ENCODE peak calls at places on chromosome 17, in seven cellular contexts. I is breast epithelium; Q is stimulated activated CD4-positive, alpha-beta T cell treated with anti-CD3 and anti-CD28 coated beads, Interleukin-12 subunit alpha, Interleukin-12 subunit beta, amount 100 ng/mL, for 4 hours; W is activated CD8-positive, alpha-beta memory T cell treated with anti-CD3 and anti-CD28 coated beads for 24 hours; A is tibial artery; Y is GM04504; K is HT1080. O is an unnamed sample.

GRCh38 chr17:29089601-29090044 is 46.7 kb downstream of the PIPOX start:
- DNase-seq in W (no peak), A (no peak), Y (no peak), K (no peak), Q (no peak), I (no peak), O (no peak)

GRCh38 chr17:42056634-42057033 is 6.2 kb upstream of the C17orf113 start:
- DNase-seq in K (no peak), A (no peak), I (no peak), Y (no peak), Q (no peak), W (no peak), O (no peak)

GRCh38 chr17:63911657-63912100 is 621 bp upstream of the CSHL1 start:
- DNase-seq in K (peak; percentile 40), W (peak; percentile 88), I (no peak), Q (peak; percentile 61), A (no peak), Y (no peak), O (peak; percentile 63)

GRCh38 chr17:69246726-69247375 is 18.2 kb upstream of the ABCA10 start:
- DNase-seq in A (no peak), Q (no peak), Y (no peak), W (no peak), K (peak; percentile 36), I (no peak), O (no peak)

GRCh38 chr17:859461-860195 is 77.5 kb downstream of the MRM3 start:
- DNase-seq in W (no peak), A (no peak), Q (no peak), I (no peak), K (no peak), Y (no peak), O (no peak)

GRCh38 chr17:74200112-74200511 is 3.4 kb upstream of the RPL38 start:
- DNase-seq in Q (no peak), Y (no peak), I (no peak), K (no peak), A (no peak), W (no peak), O (no peak)

GRCh38 chr17:75361344-75361743 is 44.1 kb downstream of the GRB2 start:
- DNase-seq in I (no peak), W (no peak), A (no peak), K (no peak), Y (no peak), Q (no peak), O (no peak)

GRCh38 chr17:13598353-13599167 is 3.2 kb downstream of the HS3ST3A1 start:
- DNase-seq in I (no peak), Y (no peak), W (no peak), K (no peak), Q (no peak), A (no peak), O (no peak)

GRCh38 chr17:41523787-41524186 is 4.3 kb downstream of the KRT19 start:
- DNase-seq in K (peak; percentile 33), A (no peak), W (no peak), Y (no peak), I (no peak), Q (no peak), O (no peak)

GRCh38 chr17:55830699-55831098 is 79.8 kb downstream of the PCTP start:
- DNase-seq in K (no peak), Q (no peak), I (no peak), A (no peak), Y (no peak), W (no peak), O (no peak)

GRCh38 chr17:51827140-51827539 is 331.4 kb downstream of the CA10 start:
- DNase-seq in Y (no peak), I (no peak), K (no peak), A (no peak), W (no peak), Q (no peak), O (no peak)

GRCh38 chr17:37177234-37177633 is 198.6 kb upstream of the C17orf78 start:
- DNase-seq in Y (no peak), K (no peak), I (no peak), W (no peak), A (no peak), Q (no peak), O (no peak)

GRCh38 chr17:68509151-68510057 is 2.8 kb upstream of the PRKAR1A start:
- DNase-seq in I (no peak), A (peak; percentile 51), W (no peak), K (peak; percentile 22), Y (no peak), Q (no peak), O (no peak)

GRCh38 chr17:42284566-42284965 is 3.7 kb upstream of the STAT5A start:
- DNase-seq in K (no peak), W (peak; percentile 41), I (peak; percentile 2), A (no peak), Q (no peak), Y (no peak), O (no peak)

GRCh38 chr17:8189041-8189710 is 804 bp downstream of the BORCS6 start:
- DNase-seq in W (peak; percentile 69), Q (no peak), A (no peak), I (no peak), Y (no peak), K (no peak), O (peak; percentile 24)

GRCh38 chr17:39100530-39100929 is 50.9 kb downstream of the PLXDC1 start:
- DNase-seq in W (no peak), Q (no peak), Y (no peak), K (no peak), I (no peak), A (no peak), O (no peak)

GRCh38 chr17:58312824-58313223 is 15.8 kb downstream of the TSPOAP1 start:
- DNase-seq in W (no peak), I (no peak), Q (no peak), A (no peak), K (no peak), Y (no peak), O (no peak)

GRCh38 chr17:27663862-27664605 is 33.0 kb downstream of the LGALS9 start:
- DNase-seq in W (no peak), K (no peak), Q (no peak), Y (no peak), I (no peak), A (no peak), O (no peak)

GRCh38 chr17:77211681-77212080 is 70.9 kb downstream of the SEC14L1 start:
- DNase-seq in A (no peak), K (no peak), Y (no peak), W (no peak), I (no peak), Q (no peak), O (no peak)